ENCODE peak calls at places on chromosomes 5 and 9, in nine cellular contexts. One of them, this sample, is unnamed. For H3K4me1, the result is how much of the 10 kb centered on the place peaks cover.

GRCh38 chr9:113446323-113446740 is 17.2 kb upstream of the RGS3 start:
- DNase-seq in IMR-90: peak
- DNase-seq in uterus: no peak
- DNase-seq in CD8-positive, alpha-beta memory T cell: no peak
- DNase-seq in ovary: no peak
- DNase-seq in heart left ventricle: no peak
- DNase-seq in lower lobe of right lung: no peak
- DNase-seq in mucosa of descending colon: no peak
- DNase-seq in astrocyte: peak
- DNase-seq in this sample: peak

GRCh38 chr5:93736284-93736683 is 5.1 kb downstream of the POU5F2 start:
- DNase-seq in mucosa of descending colon: no peak
- DNase-seq in IMR-90: peak
- DNase-seq in astrocyte: peak
- DNase-seq in uterus: no peak
- DNase-seq in lower lobe of right lung: no peak
- DNase-seq in heart left ventricle: no peak
- DNase-seq in ovary: no peak
- DNase-seq in CD8-positive, alpha-beta memory T cell: no peak
- DNase-seq in this sample: no peak

GRCh38 chr5:151293624-151294023 is 9.9 kb downstream of the SLC36A3 start:
- DNase-seq in heart left ventricle: no peak
- DNase-seq in mucosa of descending colon: no peak
- DNase-seq in IMR-90: no peak
- DNase-seq in CD8-positive, alpha-beta memory T cell: no peak
- DNase-seq in lower lobe of right lung: no peak
- DNase-seq in ovary: no peak
- DNase-seq in uterus: no peak
- DNase-seq in astrocyte: no peak
- DNase-seq in this sample: no peak

GRCh38 chr5:136004436-136004835 is 24.4 kb upstream of the TGFBI start:
- DNase-seq in IMR-90: peak
- DNase-seq in CD8-positive, alpha-beta memory T cell: no peak
- DNase-seq in ovary: no peak
- DNase-seq in astrocyte: peak
- DNase-seq in mucosa of descending colon: no peak
- DNase-seq in lower lobe of right lung: no peak
- DNase-seq in heart left ventricle: no peak
- DNase-seq in uterus: no peak
- DNase-seq in this sample: peak

GRCh38 chr5:57190593-57190992 is 16.7 kb downstream of the GPBP1 start:
- DNase-seq in CD8-positive, alpha-beta memory T cell: no peak
- DNase-seq in astrocyte: no peak
- DNase-seq in lower lobe of right lung: no peak
- DNase-seq in IMR-90: no peak
- DNase-seq in heart left ventricle: no peak
- DNase-seq in uterus: no peak
- DNase-seq in mucosa of descending colon: no peak
- DNase-seq in ovary: no peak
- DNase-seq in this sample: no peak

GRCh38 chr9:126635061-126635460 is 21.3 kb downstream of the LMX1B start:
- DNase-seq in lower lobe of right lung: no peak
- DNase-seq in CD8-positive, alpha-beta memory T cell: no peak
- DNase-seq in mucosa of descending colon: no peak
- DNase-seq in IMR-90: no peak
- DNase-seq in heart left ventricle: no peak
- DNase-seq in ovary: no peak
- DNase-seq in uterus: no peak
- DNase-seq in astrocyte: no peak
- DNase-seq in this sample: no peak

GRCh38 chr5:136080483-136081180 is 51.8 kb downstream of the TGFBI start:
- DNase-seq in uterus: peak
- DNase-seq in heart left ventricle: peak
- DNase-seq in ovary: peak
- DNase-seq in lower lobe of right lung: peak
- DNase-seq in IMR-90: peak
- DNase-seq in CD8-positive, alpha-beta memory T cell: peak
- DNase-seq in mucosa of descending colon: peak
- DNase-seq in astrocyte: peak
- DNase-seq in this sample: peak

GRCh38 chr5:149141957-149142851 is 911 bp downstream of the ABLIM3 start:
- DNase-seq in IMR-90: peak
- DNase-seq in uterus: peak
- DNase-seq in CD8-positive, alpha-beta memory T cell: no peak
- DNase-seq in lower lobe of right lung: no peak
- DNase-seq in mucosa of descending colon: no peak
- DNase-seq in astrocyte: no peak
- DNase-seq in heart left ventricle: no peak
- DNase-seq in ovary: no peak
- DNase-seq in this sample: no peak

GRCh38 chr9:75935606-75936005 is 45.1 kb downstream of the PCSK5 start:
- DNase-seq in lower lobe of right lung: no peak
- DNase-seq in IMR-90: no peak
- DNase-seq in mucosa of descending colon: no peak
- DNase-seq in heart left ventricle: no peak
- DNase-seq in astrocyte: no peak
- DNase-seq in CD8-positive, alpha-beta memory T cell: no peak
- DNase-seq in uterus: no peak
- DNase-seq in ovary: no peak
- DNase-seq in this sample: no peak

GRCh38 chr9:101027733-101028345 is 688 bp upstream of the PLPPR1 start:
- DNase-seq in lower lobe of right lung: no peak
- DNase-seq in CD8-positive, alpha-beta memory T cell: no peak
- DNase-seq in heart left ventricle: no peak
- DNase-seq in ovary: no peak
- DNase-seq in uterus: no peak
- DNase-seq in astrocyte: no peak
- DNase-seq in mucosa of descending colon: no peak
- DNase-seq in IMR-90: no peak
- DNase-seq in this sample: no peak

GRCh38 chr5:179409806-179410205 is 64.5 kb upstream of the ADAMTS2 start:
- DNase-seq in IMR-90: no peak
- DNase-seq in CD8-positive, alpha-beta memory T cell: no peak
- DNase-seq in uterus: no peak
- DNase-seq in astrocyte: no peak
- DNase-seq in lower lobe of right lung: no peak
- DNase-seq in ovary: no peak
- DNase-seq in mucosa of descending colon: no peak
- DNase-seq in heart left ventricle: no peak
- DNase-seq in this sample: no peak

GRCh38 chr9:109766351-109766750 is 13.6 kb upstream of the PALM2AKAP2 start:
- DNase-seq in astrocyte: peak
- DNase-seq in heart left ventricle: no peak
- DNase-seq in uterus: no peak
- DNase-seq in ovary: no peak
- DNase-seq in mucosa of descending colon: no peak
- DNase-seq in IMR-90: peak
- DNase-seq in lower lobe of right lung: no peak
- DNase-seq in CD8-positive, alpha-beta memory T cell: no peak
- DNase-seq in this sample: peak

GRCh38 chr5:67409342-67409741 is 212.7 kb upstream of the CD180 start:
- DNase-seq in ovary: no peak
- DNase-seq in astrocyte: no peak
- DNase-seq in mucosa of descending colon: no peak
- DNase-seq in lower lobe of right lung: no peak
- DNase-seq in IMR-90: no peak
- DNase-seq in CD8-positive, alpha-beta memory T cell: no peak
- DNase-seq in uterus: no peak
- DNase-seq in heart left ventricle: no peak
- DNase-seq in this sample: no peak

GRCh38 chr5:73654171-73654811 is 28.3 kb downstream of the ARHGEF28 start:
- DNase-seq in astrocyte: peak
- DNase-seq in lower lobe of right lung: no peak
- DNase-seq in ovary: no peak
- DNase-seq in CD8-positive, alpha-beta memory T cell: no peak
- DNase-seq in heart left ventricle: no peak
- DNase-seq in mucosa of descending colon: no peak
- DNase-seq in IMR-90: peak
- DNase-seq in uterus: no peak
- DNase-seq in this sample: peak

GRCh38 chr5:61257421-61257820 is 74.6 kb upstream of the ZSWIM6 start:
- DNase-seq in heart left ventricle: no peak
- DNase-seq in CD8-positive, alpha-beta memory T cell: no peak
- DNase-seq in astrocyte: peak
- DNase-seq in lower lobe of right lung: no peak
- DNase-seq in IMR-90: peak
- DNase-seq in uterus: no peak
- DNase-seq in mucosa of descending colon: no peak
- DNase-seq in ovary: no peak
- DNase-seq in this sample: no peak
- H3K4me1 ChIP-seq in heart left ventricle: under half
- H3K4me1 ChIP-seq in CD8-positive, alpha-beta memory T cell: under half
- H3K4me1 ChIP-seq in astrocyte: under half
- H3K4me1 ChIP-seq in lower lobe of right lung: under half
- H3K4me1 ChIP-seq in IMR-90: under half
- H3K4me1 ChIP-seq in uterus: under half
- H3K4me1 ChIP-seq in mucosa of descending colon: under half
- H3K4me1 ChIP-seq in ovary: under half
- H3K4me1 ChIP-seq in this sample: under half

DNA sequence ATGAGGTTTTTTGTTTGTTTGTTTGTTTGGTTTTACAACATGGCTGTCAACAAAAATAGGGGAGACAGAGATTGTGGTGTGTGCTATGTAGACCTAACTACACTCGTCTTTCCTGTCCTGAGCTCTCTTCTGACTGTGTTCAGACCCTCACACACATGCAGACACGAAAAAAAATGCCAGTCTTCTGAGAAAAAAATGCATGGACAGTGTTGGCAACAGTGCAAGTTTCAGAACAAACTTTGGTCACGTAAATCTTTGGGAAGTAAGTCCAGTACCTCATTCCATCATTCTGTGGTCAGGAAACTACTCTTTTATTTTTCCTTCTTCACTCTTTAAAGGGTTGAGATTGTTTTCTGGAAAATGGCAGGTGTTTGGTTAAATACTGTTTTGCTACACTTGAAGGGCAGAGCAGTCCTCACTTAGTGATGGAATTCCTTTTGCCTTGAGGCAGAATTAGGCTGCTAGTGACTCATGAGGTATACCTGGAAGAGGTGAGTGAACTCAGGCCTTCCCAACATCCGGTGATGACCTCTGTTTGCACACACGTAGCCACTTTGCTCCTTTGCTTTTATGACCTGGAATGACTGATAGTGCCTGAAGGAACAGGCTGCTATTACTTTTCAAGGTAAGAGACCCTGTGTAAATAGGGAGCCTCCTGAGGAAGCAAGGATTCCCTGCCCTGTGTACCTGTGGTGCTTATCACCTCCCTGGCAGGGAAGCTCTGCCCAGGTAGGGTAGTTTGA is 81.6 kb upstream of the TNFAIP8 start:
- DNase-seq in ovary: no peak
- DNase-seq in heart left ventricle: no peak
- DNase-seq in uterus: no peak
- DNase-seq in astrocyte: peak
- DNase-seq in CD8-positive, alpha-beta memory T cell: no peak
- DNase-seq in IMR-90: peak
- DNase-seq in mucosa of descending colon: no peak
- DNase-seq in lower lobe of right lung: no peak
- DNase-seq in this sample: peak
- H3K4me1 ChIP-seq in ovary: under half
- H3K4me1 ChIP-seq in heart left ventricle: under half
- H3K4me1 ChIP-seq in uterus: under half
- H3K4me1 ChIP-seq in astrocyte: under half
- H3K4me1 ChIP-seq in CD8-positive, alpha-beta memory T cell: half or more
- H3K4me1 ChIP-seq in IMR-90: under half
- H3K4me1 ChIP-seq in mucosa of descending colon: under half
- H3K4me1 ChIP-seq in lower lobe of right lung: half or more
- H3K4me1 ChIP-seq in this sample: under half

DNA sequence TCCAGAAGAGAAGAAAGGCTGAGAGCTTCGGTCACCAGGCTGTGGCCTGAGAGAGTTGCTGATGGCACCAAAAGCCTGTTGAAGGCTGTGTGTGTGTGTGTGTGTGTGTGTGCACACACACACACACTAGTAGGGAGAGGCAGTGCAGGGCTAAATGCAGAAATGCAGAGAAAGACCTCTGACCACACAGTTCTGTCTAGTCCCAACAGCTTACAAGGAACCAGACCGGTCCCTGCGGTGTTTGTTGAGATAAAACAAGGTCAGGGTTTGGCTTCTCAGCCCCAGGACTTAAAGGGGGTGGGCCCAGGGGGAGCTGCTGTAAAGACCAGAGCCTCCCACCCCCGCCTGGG is 225.6 kb downstream of the FANCC start:
- DNase-seq in mucosa of descending colon: no peak
- DNase-seq in astrocyte: peak
- DNase-seq in lower lobe of right lung: no peak
- DNase-seq in CD8-positive, alpha-beta memory T cell: no peak
- DNase-seq in IMR-90: peak
- DNase-seq in heart left ventricle: no peak
- DNase-seq in ovary: no peak
- DNase-seq in uterus: no peak
- DNase-seq in this sample: peak
- H3K4me1 ChIP-seq in mucosa of descending colon: under half
- H3K4me1 ChIP-seq in astrocyte: half or more
- H3K4me1 ChIP-seq in lower lobe of right lung: half or more
- H3K4me1 ChIP-seq in CD8-positive, alpha-beta memory T cell: under half
- H3K4me1 ChIP-seq in IMR-90: under half
- H3K4me1 ChIP-seq in heart left ventricle: half or more
- H3K4me1 ChIP-seq in ovary: under half
- H3K4me1 ChIP-seq in uterus: half or more
- H3K4me1 ChIP-seq in this sample: under half

DNA sequence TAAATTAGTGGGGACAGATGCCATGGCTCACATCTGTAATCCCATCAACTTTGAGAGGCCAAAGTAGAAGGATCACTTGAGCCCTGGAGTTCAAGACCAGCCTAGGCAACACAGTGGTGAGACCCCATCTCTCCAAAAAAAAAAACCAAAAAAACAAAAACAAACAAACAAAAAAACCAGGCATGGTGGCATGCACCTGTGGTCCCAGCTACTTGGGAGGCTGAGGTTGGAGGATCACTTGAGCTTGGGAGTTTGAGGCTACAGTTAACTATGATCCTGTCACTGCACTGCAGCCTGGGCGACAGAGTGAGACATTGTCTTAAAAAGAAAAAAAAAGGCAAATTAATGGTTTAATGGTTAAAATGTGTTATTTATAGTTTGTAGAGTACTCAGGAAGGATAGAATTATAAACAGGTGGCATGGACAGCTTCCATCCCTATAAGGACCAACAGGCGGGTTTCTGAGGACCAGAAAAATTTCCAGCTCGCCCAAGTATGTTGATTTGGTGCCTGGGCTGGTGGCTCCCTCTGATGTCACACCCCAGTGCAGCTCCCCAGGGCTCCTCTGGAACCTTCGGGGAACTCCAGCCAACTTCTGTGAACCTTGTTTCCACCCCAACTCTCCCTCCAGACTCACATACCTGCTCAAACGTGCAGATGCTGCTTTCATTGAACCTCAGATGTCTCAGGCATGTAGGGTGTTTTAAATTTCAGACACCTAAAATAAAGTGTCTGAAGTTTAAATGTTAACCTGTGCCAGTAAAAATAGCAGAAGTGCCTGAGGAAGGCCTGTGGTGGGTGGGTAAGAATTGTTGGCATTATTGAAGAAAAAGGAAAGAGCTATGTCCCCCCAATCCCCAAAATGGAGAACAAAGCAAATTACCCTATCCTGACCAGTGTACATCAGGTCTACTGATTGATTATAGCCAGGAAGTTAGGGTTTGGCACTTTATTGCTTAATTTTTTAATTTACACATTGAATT is 69.0 kb downstream of the TRIO start:
- DNase-seq in IMR-90: no peak
- DNase-seq in heart left ventricle: no peak
- DNase-seq in mucosa of descending colon: no peak
- DNase-seq in uterus: no peak
- DNase-seq in lower lobe of right lung: no peak
- DNase-seq in ovary: no peak
- DNase-seq in astrocyte: no peak
- DNase-seq in CD8-positive, alpha-beta memory T cell: no peak
- DNase-seq in this sample: no peak
- H3K4me1 ChIP-seq in IMR-90: under half
- H3K4me1 ChIP-seq in heart left ventricle: half or more
- H3K4me1 ChIP-seq in mucosa of descending colon: half or more
- H3K4me1 ChIP-seq in uterus: under half
- H3K4me1 ChIP-seq in lower lobe of right lung: half or more
- H3K4me1 ChIP-seq in ovary: under half
- H3K4me1 ChIP-seq in astrocyte: half or more
- H3K4me1 ChIP-seq in CD8-positive, alpha-beta memory T cell: under half
- H3K4me1 ChIP-seq in this sample: under half

This sample was measured in hepatocyte.